ENCODE peak calls at places on chromosomes 1 and 21, in five cellular contexts. A is PC-3, D is NT2/D1, S is HL-60, Y is tibial nerve. O is an unnamed sample.

GRCh38 chr1:151820940-151821339 is 10.7 kb downstream of the RORC start:
- DNase-seq in D (no peak), A (no peak), Y (no peak), S (no peak), O (no peak)

GRCh38 chr1:92481598-92482403 is 4.9 kb downstream of the GFI1 start:
- DNase-seq in Y (no peak), S (peak; percentile 45), A (no peak), D (no peak), O (peak; percentile 56)

GRCh38 chr1:26535201-26535600 is 5.6 kb downstream of the RPS6KA1 start:
- DNase-seq in A (no peak), D (no peak), Y (no peak), S (no peak), O (peak; percentile 10)

GRCh38 chr1:24910210-24910609 is 19.9 kb downstream of the RUNX3 start:
- DNase-seq in D (no peak), S (no peak), A (no peak), Y (no peak), O (peak; percentile 60)

GRCh38 chr1:178310685-178311105 is 186.1 kb downstream of the CLEC20A start:
- DNase-seq in D (no peak), Y (no peak), S (peak; percentile 55), A (peak; percentile 85), O (peak; percentile 19)

GRCh38 chr1:165570078-165570477 is 26.3 kb downstream of the LRRC52 start:
- DNase-seq in D (no peak), A (no peak), Y (no peak), S (no peak), O (no peak)

GRCh38 chr1:179079113-179079761 is 2.6 kb upstream of the TOR3A start:
- DNase-seq in D (peak; percentile 67), A (peak; percentile 75), S (peak; percentile 71), Y (peak; percentile 81), O (peak; percentile 69)

GRCh38 chr1:228515200-228515834 is 28.1 kb downstream of the RNF187 start:
- DNase-seq in Y (peak; percentile 38), D (peak; percentile 48), A (peak; percentile 68), S (no peak), O (peak; percentile 81)

GRCh38 chr1:33599516-33600115 is 127.2 kb downstream of the ZSCAN20 start:
- DNase-seq in A (no peak), D (no peak), S (peak; percentile 58), Y (no peak), O (no peak)

GRCh38 chr1:117609471-117609911 is 3.6 kb downstream of the TENT5C start:
- DNase-seq in A (no peak), Y (no peak), S (peak; percentile 58), D (no peak), O (no peak)

GRCh38 chr1:154253671-154254070 is 18.8 kb upstream of the HAX1 start:
- DNase-seq in A (no peak), S (no peak), D (no peak), Y (no peak), O (no peak)

GRCh38 chr1:4105300-4105880 is 205.3 kb upstream of the C1orf174 start:
- DNase-seq in S (no peak), Y (no peak), D (no peak), A (no peak), O (no peak)

GRCh38 chr1:7609311-7609994 is 161.6 kb upstream of the VAMP3 start:
- DNase-seq in A (no peak), S (no peak), Y (no peak), D (no peak), O (no peak)

DNA sequence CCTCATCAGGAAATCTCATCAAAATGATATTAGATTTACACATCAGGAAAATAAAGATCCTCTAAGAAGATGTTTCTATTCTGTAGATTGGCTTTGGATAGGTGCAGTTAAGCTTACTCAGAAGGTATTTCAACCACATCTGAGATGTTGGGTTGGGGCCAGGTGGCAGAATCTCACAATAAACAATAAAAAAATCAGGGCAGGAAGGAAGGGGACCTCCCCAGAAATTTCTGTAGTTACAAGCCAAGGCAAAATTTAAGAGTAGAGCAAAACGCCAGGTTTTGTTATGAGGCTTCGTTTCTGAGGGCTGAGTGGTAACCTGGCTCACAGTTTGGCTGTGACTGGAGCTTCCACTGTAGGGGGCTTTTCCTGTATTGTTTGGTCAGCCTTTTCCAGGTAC is 84.8 kb downstream of the HUNK start:
- DNase-seq in A (no peak), S (no peak), D (no peak), Y (no peak), O (no peak)
- H3K27me3 ChIP-seq in A (peaks cover 93% of the 10 kb centered on the region), S (peaks cover 2% of the 10 kb centered on the region), D (no peaks in the 10 kb centered on the region), Y (no peaks in the 10 kb centered on the region), O (no peaks in the 10 kb centered on the region)

GRCh38 chr1:11412166-11412565 is 66.8 kb upstream of the DISP3 start:
- DNase-seq in A (no peak), D (no peak), S (no peak), Y (no peak), O (no peak)
- H3K27me3 ChIP-seq in A (peaks cover 77% of the 10 kb centered on the region), D (no peaks in the 10 kb centered on the region), S (peaks cover 3% of the 10 kb centered on the region), Y (peaks cover 30% of the 10 kb centered on the region), O (no peaks in the 10 kb centered on the region)

DNA sequence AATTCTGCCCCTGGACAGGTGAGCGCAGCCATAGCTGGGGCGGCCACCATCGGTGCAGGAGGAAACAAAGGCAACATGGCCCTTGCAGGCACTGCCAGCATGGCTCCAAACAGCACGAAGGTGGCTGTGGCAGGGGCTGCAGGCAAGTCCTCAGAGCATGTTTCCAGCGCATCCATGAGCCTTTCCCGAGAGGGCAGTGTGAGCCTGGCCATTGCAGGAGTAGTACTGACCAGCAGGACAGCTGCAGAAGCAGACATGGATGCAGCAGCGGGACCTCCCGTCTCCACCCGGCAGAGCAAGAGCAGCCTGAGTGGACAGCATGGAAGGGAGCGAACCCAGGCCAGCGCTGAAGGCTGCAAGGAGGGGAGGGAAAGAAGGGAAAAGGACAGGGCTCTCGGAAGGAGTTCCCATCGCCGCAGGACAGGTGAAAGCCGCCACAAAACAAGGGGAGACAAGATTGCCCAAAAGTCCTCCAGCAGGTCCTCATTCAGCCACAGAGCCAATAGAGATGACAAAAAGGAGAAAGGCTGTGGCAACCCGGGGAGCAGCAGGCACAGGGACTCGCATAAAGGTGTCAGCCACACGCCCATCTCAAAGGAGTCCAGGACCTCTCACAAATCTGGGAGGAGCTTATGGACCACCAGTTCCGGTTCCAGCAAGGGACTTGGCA is 17.4 kb downstream of the ATF3 start:
- DNase-seq in A (no peak), Y (no peak), D (no peak), S (no peak), O (no peak)
- H3K27me3 ChIP-seq in A (no peaks in the 10 kb centered on the region), Y (no peaks in the 10 kb centered on the region), D (no peaks in the 10 kb centered on the region), S (no peaks in the 10 kb centered on the region), O (no peaks in the 10 kb centered on the region)

GRCh38 chr1:18010945-18011344 is 96.7 kb upstream of the IGSF21 start:
- DNase-seq in D (no peak), S (no peak), Y (no peak), A (no peak), O (no peak)
- H3K27me3 ChIP-seq in D (no peaks in the 10 kb centered on the region), S (no peaks in the 10 kb centered on the region), Y (peaks cover 13% of the 10 kb centered on the region), A (peaks cover 32% of the 10 kb centered on the region), O (peaks cover 2% of the 10 kb centered on the region)

DNA sequence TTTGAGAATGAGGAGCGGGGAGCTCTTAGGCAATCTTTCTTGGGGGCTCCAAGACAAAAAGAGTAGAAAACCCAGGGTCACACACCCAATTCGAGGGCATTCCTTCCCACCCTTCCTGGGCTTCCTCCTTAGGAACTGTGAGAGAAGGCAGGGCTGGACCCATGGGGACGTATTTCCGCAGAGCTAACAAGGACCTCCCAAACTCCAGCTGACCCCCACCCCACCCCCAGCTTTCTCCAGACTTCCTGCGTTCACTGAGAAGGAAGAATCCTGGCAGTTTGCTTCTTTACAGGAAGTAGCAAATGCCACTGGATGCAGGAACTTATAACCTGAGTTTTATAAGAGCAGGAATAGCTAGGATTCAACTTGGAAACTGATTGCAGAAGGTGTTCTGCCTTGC is 2.7 kb upstream of the LHX9 start:
- DNase-seq in S (no peak), D (no peak), A (no peak), Y (no peak), O (peak; percentile 44)
- H3K27me3 ChIP-seq in S (peaks cover 89% of the 10 kb centered on the region), D (peaks cover 100% of the 10 kb centered on the region), A (no peaks in the 10 kb centered on the region), Y (peaks cover 100% of the 10 kb centered on the region), O (peaks cover 100% of the 10 kb centered on the region)

DNA sequence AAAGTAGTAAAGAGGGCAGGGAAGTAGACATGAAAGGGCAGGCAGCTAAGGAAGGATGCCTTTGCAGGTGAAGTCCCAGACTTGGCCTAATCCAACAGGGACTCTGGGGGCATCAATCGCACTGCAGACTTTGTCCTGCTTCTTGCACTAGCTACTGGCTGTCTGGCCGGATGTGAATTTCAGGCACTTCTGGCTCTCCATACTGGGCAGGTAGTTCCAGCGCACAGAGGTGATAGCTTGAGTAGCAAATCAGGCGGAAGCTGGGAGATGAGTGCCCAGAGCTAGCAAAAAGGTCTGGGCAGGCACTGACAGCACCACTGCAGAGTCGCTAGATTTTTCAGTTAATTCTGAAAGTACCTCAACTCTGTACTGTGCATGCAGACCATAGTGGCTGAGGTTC is 997 bp downstream of the RSPH1 start:
- DNase-seq in A (no peak), Y (no peak), D (no peak), S (no peak), O (no peak)
- H3K27me3 ChIP-seq in A (no peaks in the 10 kb centered on the region), Y (no peaks in the 10 kb centered on the region), D (peaks cover 45% of the 10 kb centered on the region), S (peaks cover 8% of the 10 kb centered on the region), O (peaks cover 10% of the 10 kb centered on the region)

DNA sequence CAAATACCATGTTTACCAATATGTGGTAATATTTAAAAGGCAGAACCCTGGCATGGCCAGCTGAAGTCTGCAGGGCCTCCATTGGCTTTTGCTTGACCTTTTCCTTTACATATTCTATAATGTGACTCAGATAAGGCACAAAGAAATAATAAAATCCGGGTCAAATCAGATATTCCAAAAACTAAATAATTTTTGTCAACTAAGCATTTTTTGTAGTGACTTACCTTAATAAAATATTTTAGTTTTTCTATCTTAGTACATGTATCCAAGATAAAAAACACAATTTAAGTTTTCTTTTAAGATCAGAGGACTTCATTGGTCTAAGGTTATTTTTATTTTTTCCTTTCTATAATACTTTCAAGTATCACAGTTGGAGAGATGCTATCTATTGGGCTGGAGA is 179.4 kb upstream of the ADAMTS5 start:
- DNase-seq in Y (no peak), S (no peak), D (no peak), A (no peak), O (no peak)
- H3K27me3 ChIP-seq in Y (no peaks in the 10 kb centered on the region), S (no peaks in the 10 kb centered on the region), D (no peaks in the 10 kb centered on the region), A (no peaks in the 10 kb centered on the region), O (no peaks in the 10 kb centered on the region)

GRCh38 chr21:38538353-38538752 is 40.1 kb upstream of the ERG start:
- DNase-seq in S (no peak), Y (no peak), D (no peak), A (no peak), O (no peak)

GRCh38 chr21:38544681-38545080 is 46.4 kb upstream of the ERG start:
- DNase-seq in D (no peak), Y (no peak), S (no peak), A (peak; percentile 47), O (no peak)

GRCh38 chr21:38542263-38542662 is 44.0 kb upstream of the ERG start:
- DNase-seq in A (no peak), Y (no peak), S (no peak), D (no peak), O (no peak)
- H3K27me3 ChIP-seq in A (peaks cover 53% of the 10 kb centered on the region), Y (no peaks in the 10 kb centered on the region), S (no peaks in the 10 kb centered on the region), D (no peaks in the 10 kb centered on the region), O (no peaks in the 10 kb centered on the region)

DNA sequence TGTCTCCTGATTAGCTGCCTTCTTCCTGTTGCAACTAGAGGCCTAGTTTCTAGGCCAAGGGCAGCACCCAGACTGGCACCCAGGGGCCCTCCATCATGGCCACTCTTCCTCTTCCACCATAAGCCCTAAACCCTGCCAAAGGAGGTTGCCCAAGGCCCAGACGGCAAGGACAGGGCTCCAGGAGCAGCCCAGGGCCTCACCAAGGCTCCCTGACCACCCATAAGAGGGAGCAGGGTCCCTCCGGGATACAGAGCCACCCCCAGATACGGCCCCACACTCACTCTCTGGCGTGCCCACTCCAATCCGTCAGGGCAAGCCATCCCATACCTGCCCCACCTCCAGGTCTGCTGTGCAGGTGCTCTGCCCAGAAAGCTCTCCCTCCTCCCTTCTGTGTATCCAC is 79.9 kb downstream of the ITPKB start:
- DNase-seq in D (no peak), S (no peak), Y (no peak), A (no peak), O (no peak)
- H3K27me3 ChIP-seq in D (no peaks in the 10 kb centered on the region), S (no peaks in the 10 kb centered on the region), Y (no peaks in the 10 kb centered on the region), A (no peaks in the 10 kb centered on the region), O (no peaks in the 10 kb centered on the region)